ENCODE peak calls at places on chromosomes 7 and 10, in ten cellular contexts. One of them, this sample, is unnamed.

GRCh38 chr7:216360-217300 is 24.3 kb downstream of the FAM20C start:
- DNase-seq in tibial artery: no peak
- DNase-seq in IMR-90: no peak
- DNase-seq in mucosa of descending colon: no peak
- DNase-seq in GM13977: no peak
- DNase-seq in ovary: no peak
- DNase-seq in AG04450: no peak
- DNase-seq in heart right ventricle: peak
- DNase-seq in glutamatergic neuron: no peak
- DNase-seq in suprapubic skin: no peak
- DNase-seq in this sample: no peak

GRCh38 chr7:39609084-39609461 is 14.3 kb upstream of the RALA start:
- DNase-seq in tibial artery: no peak
- DNase-seq in IMR-90: peak
- DNase-seq in mucosa of descending colon: no peak
- DNase-seq in GM13977: no peak
- DNase-seq in ovary: no peak
- DNase-seq in AG04450: no peak
- DNase-seq in heart right ventricle: no peak
- DNase-seq in glutamatergic neuron: no peak
- DNase-seq in suprapubic skin: no peak
- DNase-seq in this sample: no peak

GRCh38 chr10:119516381-119517234 is 25.9 kb downstream of the RGS10 start:
- DNase-seq in tibial artery: peak
- DNase-seq in IMR-90: no peak
- DNase-seq in mucosa of descending colon: peak
- DNase-seq in GM13977: peak
- DNase-seq in ovary: no peak
- DNase-seq in AG04450: no peak
- DNase-seq in heart right ventricle: no peak
- DNase-seq in glutamatergic neuron: no peak
- DNase-seq in suprapubic skin: no peak
- DNase-seq in this sample: peak

GRCh38 chr7:43646603-43647313 is 63.9 kb downstream of the STK17A start:
- DNase-seq in tibial artery: peak
- DNase-seq in IMR-90: peak
- DNase-seq in mucosa of descending colon: no peak
- DNase-seq in GM13977: no peak
- DNase-seq in ovary: no peak
- DNase-seq in AG04450: no peak
- DNase-seq in heart right ventricle: no peak
- DNase-seq in glutamatergic neuron: no peak
- DNase-seq in suprapubic skin: no peak
- DNase-seq in this sample: no peak

GRCh38 chr7:149826344-149827088 is 11.7 kb upstream of the ZNF862 start:
- DNase-seq in tibial artery: no peak
- DNase-seq in IMR-90: no peak
- DNase-seq in mucosa of descending colon: peak
- DNase-seq in GM13977: peak
- DNase-seq in ovary: no peak
- DNase-seq in AG04450: no peak
- DNase-seq in heart right ventricle: no peak
- DNase-seq in glutamatergic neuron: no peak
- DNase-seq in suprapubic skin: peak
- DNase-seq in this sample: no peak

GRCh38 chr10:34727595-34728033 is 87.5 kb downstream of the PARD3 start:
- DNase-seq in tibial artery: no peak
- DNase-seq in IMR-90: no peak
- DNase-seq in mucosa of descending colon: no peak
- DNase-seq in GM13977: no peak
- DNase-seq in ovary: no peak
- DNase-seq in AG04450: no peak
- DNase-seq in heart right ventricle: no peak
- DNase-seq in glutamatergic neuron: no peak
- DNase-seq in suprapubic skin: no peak
- DNase-seq in this sample: no peak

GRCh38 chr7:98133621-98134266 is 27.1 kb downstream of the LMTK2 start:
- DNase-seq in tibial artery: no peak
- DNase-seq in IMR-90: peak
- DNase-seq in mucosa of descending colon: no peak
- DNase-seq in GM13977: no peak
- DNase-seq in ovary: no peak
- DNase-seq in AG04450: no peak
- DNase-seq in heart right ventricle: no peak
- DNase-seq in glutamatergic neuron: no peak
- DNase-seq in suprapubic skin: no peak
- DNase-seq in this sample: peak

GRCh38 chr10:27446091-27446918 is 57.8 kb upstream of the RAB18 start:
- DNase-seq in tibial artery: no peak
- DNase-seq in IMR-90: peak
- DNase-seq in mucosa of descending colon: no peak
- DNase-seq in GM13977: peak
- DNase-seq in ovary: no peak
- DNase-seq in AG04450: peak
- DNase-seq in heart right ventricle: no peak
- DNase-seq in glutamatergic neuron: no peak
- DNase-seq in suprapubic skin: no peak
- DNase-seq in this sample: no peak

GRCh38 chr10:43749940-43750552 is 101.4 kb upstream of the ZNF32 start:
- DNase-seq in tibial artery: no peak
- DNase-seq in IMR-90: peak
- DNase-seq in mucosa of descending colon: no peak
- DNase-seq in GM13977: no peak
- DNase-seq in ovary: no peak
- DNase-seq in AG04450: no peak
- DNase-seq in heart right ventricle: no peak
- DNase-seq in glutamatergic neuron: no peak
- DNase-seq in suprapubic skin: no peak
- DNase-seq in this sample: no peak

GRCh38 chr10:55398463-55398862 is 597.4 kb upstream of the PCDH15 start:
- DNase-seq in tibial artery: no peak
- DNase-seq in IMR-90: no peak
- DNase-seq in mucosa of descending colon: no peak
- DNase-seq in GM13977: no peak
- DNase-seq in ovary: no peak
- DNase-seq in AG04450: no peak
- DNase-seq in heart right ventricle: no peak
- DNase-seq in glutamatergic neuron: no peak
- DNase-seq in suprapubic skin: no peak
- DNase-seq in this sample: no peak

GRCh38 chr10:21495002-21495685 is 30.3 kb downstream of the SKIDA1 start:
- DNase-seq in tibial artery: no peak
- DNase-seq in IMR-90: peak
- DNase-seq in mucosa of descending colon: no peak
- DNase-seq in GM13977: peak
- DNase-seq in ovary: peak
- DNase-seq in AG04450: no peak
- DNase-seq in heart right ventricle: no peak
- DNase-seq in glutamatergic neuron: peak
- DNase-seq in suprapubic skin: no peak
- DNase-seq in this sample: no peak

GRCh38 chr10:21494221-21495001 is 31.1 kb downstream of the SKIDA1 start:
- DNase-seq in tibial artery: peak
- DNase-seq in IMR-90: no peak
- DNase-seq in mucosa of descending colon: peak
- DNase-seq in GM13977: peak
- DNase-seq in ovary: peak
- DNase-seq in AG04450: no peak
- DNase-seq in heart right ventricle: peak
- DNase-seq in glutamatergic neuron: peak
- DNase-seq in suprapubic skin: no peak
- DNase-seq in this sample: peak

GRCh38 chr10:21497177-21497807 is 28.2 kb downstream of the SKIDA1 start:
- DNase-seq in tibial artery: peak
- DNase-seq in IMR-90: peak
- DNase-seq in mucosa of descending colon: peak
- DNase-seq in GM13977: peak
- DNase-seq in ovary: peak
- DNase-seq in AG04450: no peak
- DNase-seq in heart right ventricle: peak
- DNase-seq in glutamatergic neuron: peak
- DNase-seq in suprapubic skin: peak
- DNase-seq in this sample: peak

GRCh38 chr10:21496285-21497176 is 29.0 kb downstream of the SKIDA1 start:
- DNase-seq in tibial artery: peak
- DNase-seq in IMR-90: peak
- DNase-seq in mucosa of descending colon: peak
- DNase-seq in GM13977: peak
- DNase-seq in ovary: peak
- DNase-seq in AG04450: no peak
- DNase-seq in heart right ventricle: peak
- DNase-seq in glutamatergic neuron: peak
- DNase-seq in suprapubic skin: peak
- DNase-seq in this sample: peak

GRCh38 chr10:21495686-21496284 is 29.7 kb downstream of the SKIDA1 start:
- DNase-seq in tibial artery: peak
- DNase-seq in IMR-90: peak
- DNase-seq in mucosa of descending colon: peak
- DNase-seq in GM13977: peak
- DNase-seq in ovary: peak
- DNase-seq in AG04450: no peak
- DNase-seq in heart right ventricle: peak
- DNase-seq in glutamatergic neuron: peak
- DNase-seq in suprapubic skin: peak
- DNase-seq in this sample: peak
- TF ChIP-seq CTCF in tibial artery: peak
- TF ChIP-seq CTCF in IMR-90: peak
- TF ChIP-seq CTCF in mucosa of descending colon: peak
- TF ChIP-seq CTCF in GM13977: peak
- TF ChIP-seq CTCF in ovary: peak
- TF ChIP-seq CTCF in AG04450: peak
- TF ChIP-seq CTCF in heart right ventricle: peak
- TF ChIP-seq CTCF in glutamatergic neuron: peak
- TF ChIP-seq CTCF in suprapubic skin: peak
- TF ChIP-seq CTCF in this sample: peak

GRCh38 chr7:117949232-117949631 is 76.0 kb upstream of the CTTNBP2 start:
- DNase-seq in tibial artery: no peak
- DNase-seq in IMR-90: peak
- DNase-seq in mucosa of descending colon: no peak
- DNase-seq in GM13977: no peak
- DNase-seq in ovary: no peak
- DNase-seq in AG04450: no peak
- DNase-seq in heart right ventricle: no peak
- DNase-seq in glutamatergic neuron: no peak
- DNase-seq in suprapubic skin: no peak
- DNase-seq in this sample: no peak

GRCh38 chr7:117951285-117951684 is 78.0 kb upstream of the CTTNBP2 start:
- DNase-seq in tibial artery: no peak
- DNase-seq in IMR-90: no peak
- DNase-seq in mucosa of descending colon: no peak
- DNase-seq in GM13977: no peak
- DNase-seq in ovary: no peak
- DNase-seq in AG04450: no peak
- DNase-seq in heart right ventricle: no peak
- DNase-seq in glutamatergic neuron: no peak
- DNase-seq in suprapubic skin: no peak
- DNase-seq in this sample: no peak

GRCh38 chr7:117950601-117951278 is 77.5 kb upstream of the CTTNBP2 start:
- DNase-seq in tibial artery: no peak
- DNase-seq in IMR-90: no peak
- DNase-seq in mucosa of descending colon: peak
- DNase-seq in GM13977: no peak
- DNase-seq in ovary: no peak
- DNase-seq in AG04450: no peak
- DNase-seq in heart right ventricle: no peak
- DNase-seq in glutamatergic neuron: no peak
- DNase-seq in suprapubic skin: no peak
- DNase-seq in this sample: no peak

GRCh38 chr7:117946201-117946633 is 73.0 kb upstream of the CTTNBP2 start:
- DNase-seq in tibial artery: no peak
- DNase-seq in IMR-90: peak
- DNase-seq in mucosa of descending colon: no peak
- DNase-seq in GM13977: no peak
- DNase-seq in ovary: no peak
- DNase-seq in AG04450: no peak
- DNase-seq in heart right ventricle: no peak
- DNase-seq in glutamatergic neuron: no peak
- DNase-seq in suprapubic skin: no peak
- DNase-seq in this sample: no peak

GRCh38 chr7:117951711-117952280 is 78.6 kb upstream of the CTTNBP2 start:
- DNase-seq in tibial artery: no peak
- DNase-seq in IMR-90: no peak
- DNase-seq in mucosa of descending colon: no peak
- DNase-seq in GM13977: no peak
- DNase-seq in ovary: no peak
- DNase-seq in AG04450: no peak
- DNase-seq in heart right ventricle: no peak
- DNase-seq in glutamatergic neuron: no peak
- DNase-seq in suprapubic skin: no peak
- DNase-seq in this sample: no peak
- TF ChIP-seq CTCF in tibial artery: no peak
- TF ChIP-seq CTCF in IMR-90: no peak
- TF ChIP-seq CTCF in mucosa of descending colon: no peak
- TF ChIP-seq CTCF in GM13977: no peak
- TF ChIP-seq CTCF in ovary: no peak
- TF ChIP-seq CTCF in AG04450: no peak
- TF ChIP-seq CTCF in heart right ventricle: no peak
- TF ChIP-seq CTCF in glutamatergic neuron: no peak
- TF ChIP-seq CTCF in suprapubic skin: no peak
- TF ChIP-seq CTCF in this sample: no peak

DNA sequence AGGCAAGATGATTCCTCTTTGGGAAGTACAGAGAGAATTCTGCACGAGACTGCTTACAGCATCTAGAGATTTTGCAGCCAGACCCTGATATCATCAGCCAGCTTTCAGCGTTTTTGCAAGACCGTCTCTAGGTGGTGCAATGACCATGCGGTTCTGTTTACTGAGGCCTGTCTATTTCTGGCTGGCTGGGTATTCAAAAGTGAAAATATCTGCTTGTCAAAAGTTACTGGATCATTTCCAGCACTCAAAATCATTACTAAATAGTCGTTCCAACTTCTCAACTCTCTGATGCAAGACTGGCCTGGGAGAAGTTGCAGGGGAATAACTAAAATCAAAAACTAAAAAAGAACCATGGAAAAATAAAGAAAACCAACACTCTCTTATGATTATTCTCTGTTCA is 240.1 kb downstream of the ELMO1 start:
- DNase-seq in tibial artery: peak
- DNase-seq in IMR-90: peak
- DNase-seq in mucosa of descending colon: no peak
- DNase-seq in GM13977: peak
- DNase-seq in ovary: peak
- DNase-seq in AG04450: no peak
- DNase-seq in heart right ventricle: no peak
- DNase-seq in glutamatergic neuron: no peak
- DNase-seq in suprapubic skin: peak
- DNase-seq in this sample: peak
- TF ChIP-seq CTCF in tibial artery: peak
- TF ChIP-seq CTCF in IMR-90: peak
- TF ChIP-seq CTCF in mucosa of descending colon: no peak
- TF ChIP-seq CTCF in GM13977: peak
- TF ChIP-seq CTCF in ovary: no peak
- TF ChIP-seq CTCF in AG04450: peak
- TF ChIP-seq CTCF in heart right ventricle: peak
- TF ChIP-seq CTCF in glutamatergic neuron: no peak
- TF ChIP-seq CTCF in suprapubic skin: no peak
- TF ChIP-seq CTCF in this sample: no peak

DNA sequence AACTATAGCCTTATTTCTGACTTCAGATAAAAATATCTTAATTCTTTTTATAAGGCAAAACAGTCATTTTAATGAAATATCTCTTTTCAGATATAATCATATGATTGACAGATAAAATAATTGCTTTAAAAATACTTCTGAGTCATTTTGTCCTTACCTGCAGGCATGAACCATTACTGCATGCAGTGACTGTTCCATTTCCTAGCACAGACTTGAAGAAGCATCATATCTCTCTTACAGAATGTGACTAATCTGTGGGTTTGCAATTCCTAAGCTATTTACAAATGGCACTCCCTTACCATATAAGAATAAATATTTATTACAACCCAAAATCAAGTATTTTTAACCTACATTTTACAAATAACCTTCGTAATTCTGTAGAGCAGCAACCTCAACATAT is 120.7 kb downstream of the SRPK2 start:
- DNase-seq in tibial artery: no peak
- DNase-seq in IMR-90: peak
- DNase-seq in mucosa of descending colon: no peak
- DNase-seq in GM13977: no peak
- DNase-seq in ovary: no peak
- DNase-seq in AG04450: peak
- DNase-seq in heart right ventricle: no peak
- DNase-seq in glutamatergic neuron: no peak
- DNase-seq in suprapubic skin: no peak
- DNase-seq in this sample: peak
- TF ChIP-seq CTCF in tibial artery: peak
- TF ChIP-seq CTCF in IMR-90: no peak
- TF ChIP-seq CTCF in mucosa of descending colon: no peak
- TF ChIP-seq CTCF in GM13977: no peak
- TF ChIP-seq CTCF in ovary: no peak
- TF ChIP-seq CTCF in AG04450: no peak
- TF ChIP-seq CTCF in heart right ventricle: no peak
- TF ChIP-seq CTCF in glutamatergic neuron: peak
- TF ChIP-seq CTCF in suprapubic skin: no peak
- TF ChIP-seq CTCF in this sample: peak